ENCODE peak calls at places on chromosomes 3 and 15, in nine cellular contexts. C is RWPE2; E is Karpas-422; G is cardiac muscle cell; U is left ventricle myocardium inferior; Z is iPS DF 6.9; L is colonic mucosa; T is ovary; B is CD4-positive, alpha-beta memory T cell. J is an unnamed sample.

GRCh38 chr3:71050521-71051258 is 532.8 kb downstream of the FOXP1 start:
- DNase-seq in C (no peak), E (peak), G (peak), U (no peak), Z (no peak), L (no peak), T (no peak), B (peak), J (no peak)

GRCh38 chr3:108131105-108131794 is 40.4 kb upstream of the CD47 start:
- DNase-seq in C (no peak), E (no peak), G (peak), U (no peak), Z (no peak), L (no peak), T (no peak), B (no peak), J (no peak)

GRCh38 chr3:133944641-133945441 is 49.2 kb upstream of the RAB6B start:
- DNase-seq in C (peak), E (no peak), G (peak), U (peak), Z (no peak), L (no peak), T (peak), B (no peak), J (no peak)

GRCh38 chr3:34619990-34620389 is 821.6 kb downstream of the PDCD6IP start:
- DNase-seq in C (no peak), E (no peak), G (no peak), U (no peak), Z (no peak), L (no peak), T (no peak), B (no peak), J (no peak)

GRCh38 chr3:172341482-172342059 is 106.7 kb downstream of the GHSR start:
- DNase-seq in C (no peak), E (peak), G (peak), U (no peak), Z (peak), L (no peak), T (no peak), B (peak), J (no peak)

GRCh38 chr3:149527531-149528343 is 53.2 kb downstream of the TM4SF4 start:
- DNase-seq in C (no peak), E (no peak), G (peak), U (no peak), Z (no peak), L (no peak), T (no peak), B (no peak), J (no peak)

GRCh38 chr3:170493712-170494182 is 75.1 kb downstream of the CLDN11 start:
- DNase-seq in C (no peak), E (no peak), G (peak), U (no peak), Z (no peak), L (no peak), T (no peak), B (no peak), J (no peak)

GRCh38 chr3:57918123-57918837 is 89.9 kb upstream of the FLNB start:
- DNase-seq in C (no peak), E (no peak), G (peak), U (no peak), Z (no peak), L (no peak), T (no peak), B (no peak), J (no peak)

GRCh38 chr3:43796041-43796596 is 105.4 kb downstream of the ABHD5 start:
- DNase-seq in C (peak), E (no peak), G (no peak), U (no peak), Z (no peak), L (no peak), T (no peak), B (no peak), J (no peak)

GRCh38 chr15:79896131-79896633 is 632 bp downstream of the MTHFS start:
- DNase-seq in C (no peak), E (peak), G (no peak), U (no peak), Z (no peak), L (peak), T (no peak), B (no peak), J (no peak)

GRCh38 chr3:126367316-126367805 is 10.2 kb upstream of the KLF15 start:
- DNase-seq in C (peak), E (no peak), G (no peak), U (no peak), Z (no peak), L (no peak), T (no peak), B (no peak), J (peak)

GRCh38 chr3:83169473-83169872 is 1408.0 kb upstream of the GBE1 start:
- DNase-seq in C (no peak), E (no peak), G (no peak), U (no peak), Z (no peak), L (no peak), T (no peak), B (no peak), J (no peak)

GRCh38 chr3:64972793-64973192 is 285.0 kb upstream of the ADAMTS9 start:
- DNase-seq in C (no peak), E (no peak), G (no peak), U (no peak), Z (no peak), L (no peak), T (no peak), B (no peak), J (no peak)

GRCh38 chr3:23710555-23710954 is 95.2 kb upstream of the UBE2E1 start:
- DNase-seq in C (no peak), E (no peak), G (peak), U (peak), Z (no peak), L (no peak), T (peak), B (no peak), J (no peak)

GRCh38 chr15:96348112-96349027 is 17.9 kb downstream of the NR2F2 start:
- DNase-seq in C (no peak), E (no peak), G (no peak), U (no peak), Z (no peak), L (peak), T (no peak), B (no peak), J (no peak)

GRCh38 chr3:155747286-155747685 is 2.4 kb upstream of the PLCH1 start:
- DNase-seq in C (no peak), E (no peak), G (no peak), U (no peak), Z (no peak), L (no peak), T (no peak), B (no peak), J (no peak)

GRCh38 chr3:156150434-156151066 is 30.2 kb downstream of the KCNAB1 start:
- DNase-seq in C (no peak), E (peak), G (peak), U (no peak), Z (no peak), L (peak), T (no peak), B (peak), J (peak)

GRCh38 chr15:50450678-50451077 is 26.5 kb downstream of the USP8 start:
- DNase-seq in C (no peak), E (no peak), G (peak), U (no peak), Z (no peak), L (no peak), T (no peak), B (no peak), J (no peak)

GRCh38 chr15:51619331-51620033 is 3.1 kb downstream of the DMXL2 start:
- DNase-seq in C (no peak), E (no peak), G (no peak), U (no peak), Z (no peak), L (no peak), T (no peak), B (no peak), J (no peak)

GRCh38 chr15:70643783-70644125 is 119.6 kb downstream of the UACA start:
- DNase-seq in C (no peak), E (no peak), G (peak), U (no peak), Z (no peak), L (no peak), T (no peak), B (no peak), J (no peak)

GRCh38 chr3:187744169-187745151 is 808 bp downstream of the BCL6 start:
- DNase-seq in C (no peak), E (peak), G (peak), U (peak), Z (no peak), L (peak), T (peak), B (peak), J (peak)

GRCh38 chr3:1953519-1953918 is 145.1 kb upstream of the CNTN4 start:
- DNase-seq in C (no peak), E (no peak), G (no peak), U (no peak), Z (no peak), L (no peak), T (no peak), B (no peak), J (peak)

GRCh38 chr15:22861151-22861550 is 22.7 kb downstream of the NIPA2 start:
- DNase-seq in C (no peak), E (no peak), G (no peak), U (no peak), Z (no peak), L (no peak), T (no peak), B (no peak), J (peak)

GRCh38 chr15:45351229-45351628 is 27.1 kb downstream of the GATM start:
- DNase-seq in C (no peak), E (no peak), G (no peak), U (no peak), Z (no peak), L (no peak), T (no peak), B (no peak), J (no peak)

GRCh38 chr3:156674911-156675743 is 737 bp downstream of the TIPARP start:
- DNase-seq in C (peak), E (peak), G (peak), U (peak), Z (peak), L (peak), T (peak), B (peak), J (peak)

GRCh38 chr15:98375513-98376360 is 272.6 kb upstream of the IGF1R start:
- DNase-seq in C (no peak), E (no peak), G (no peak), U (peak), Z (no peak), L (no peak), T (no peak), B (no peak), J (no peak)

GRCh38 chr3:9169326-9169725 is 80.1 kb downstream of the SRGAP3 start:
- DNase-seq in C (no peak), E (no peak), G (no peak), U (no peak), Z (no peak), L (no peak), T (no peak), B (no peak), J (no peak)

GRCh38 chr3:197398301-197398878 is 100.0 kb upstream of the DLG1 start:
- DNase-seq in C (no peak), E (no peak), G (no peak), U (no peak), Z (no peak), L (no peak), T (no peak), B (no peak), J (no peak)

GRCh38 chr3:102400142-102400541 is 34.7 kb upstream of the ZPLD1 start:
- DNase-seq in C (no peak), E (no peak), G (no peak), U (no peak), Z (no peak), L (no peak), T (no peak), B (no peak), J (no peak)

GRCh38 chr3:154122912-154123559 is 1.8 kb downstream of the ARHGEF26 start:
- DNase-seq in C (no peak), E (no peak), G (peak), U (no peak), Z (no peak), L (no peak), T (no peak), B (no peak), J (no peak)

GRCh38 chr3:171867976-171868375 is 24.8 kb downstream of the TMEM212 start:
- DNase-seq in C (no peak), E (peak), G (no peak), U (no peak), Z (peak), L (no peak), T (no peak), B (no peak), J (no peak)

GRCh38 chr3:41715376-41715775 is 246.5 kb downstream of the ULK4 start:
- DNase-seq in C (no peak), E (no peak), G (no peak), U (no peak), Z (no peak), L (no peak), T (no peak), B (no peak), J (no peak)

GRCh38 chr3:20111836-20112235 is 71.6 kb downstream of the KAT2B start:
- DNase-seq in C (no peak), E (no peak), G (no peak), U (no peak), Z (no peak), L (no peak), T (no peak), B (no peak), J (no peak)

GRCh38 chr15:73683624-73684536 is at the start of gene CD276:
- DNase-seq in C (peak), E (no peak), G (peak), U (peak), Z (no peak), L (peak), T (peak), B (no peak), J (peak)

GRCh38 chr15:48031466-48031865 is 89.3 kb upstream of the SLC24A5 start:
- DNase-seq in C (no peak), E (no peak), G (no peak), U (no peak), Z (no peak), L (no peak), T (no peak), B (no peak), J (no peak)

GRCh38 chr3:4990061-4990460 is 10.8 kb downstream of the BHLHE40 start:
- DNase-seq in C (no peak), E (no peak), G (no peak), U (no peak), Z (no peak), L (no peak), T (no peak), B (no peak), J (no peak)

GRCh38 chr3:81195483-81195882 is 566.0 kb downstream of the GBE1 start:
- DNase-seq in C (no peak), E (no peak), G (no peak), U (no peak), Z (no peak), L (no peak), T (no peak), B (no peak), J (no peak)

GRCh38 chr15:100663066-100663465 is 60.7 kb downstream of the ASB7 start:
- DNase-seq in C (no peak), E (no peak), G (peak), U (no peak), Z (peak), L (no peak), T (no peak), B (no peak), J (no peak)

GRCh38 chr3:55481067-55481917 is 5.8 kb downstream of the WNT5A start:
- DNase-seq in C (no peak), E (no peak), G (peak), U (peak), Z (no peak), L (peak), T (peak), B (no peak), J (no peak)

GRCh38 chr3:20323307-20323927 is 137.4 kb upstream of the SGO1 start:
- DNase-seq in C (no peak), E (peak), G (peak), U (no peak), Z (no peak), L (no peak), T (no peak), B (no peak), J (no peak)

DNA sequence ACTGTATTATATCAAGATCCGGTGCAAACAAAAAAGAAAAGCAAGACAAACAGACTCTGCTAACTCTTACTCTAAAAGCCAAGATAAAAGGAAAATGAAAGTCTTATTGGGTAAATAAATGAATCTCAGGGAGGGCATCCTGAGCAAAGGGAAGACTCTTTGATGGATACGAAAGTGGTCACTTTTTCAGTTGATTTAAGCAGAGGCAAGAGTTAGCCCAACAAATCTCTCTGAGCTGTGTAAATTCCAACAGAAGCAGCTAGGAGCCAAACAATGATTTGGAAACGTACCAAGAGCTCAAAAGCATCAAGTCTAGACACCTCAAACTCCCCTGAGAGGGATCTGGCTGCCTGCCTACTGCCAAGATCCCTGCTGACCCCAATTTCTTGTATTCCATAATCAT is 39.8 kb downstream of the OSBPL10 start:
- DNase-seq in C (no peak), E (no peak), G (peak), U (no peak), Z (no peak), L (no peak), T (no peak), B (no peak), J (no peak)
- H3K27ac ChIP-seq in C (peak), E (peak), G (no peak), U (no peak), Z (no peak), L (no peak), T (no peak), B (no peak), J (no peak)

DNA sequence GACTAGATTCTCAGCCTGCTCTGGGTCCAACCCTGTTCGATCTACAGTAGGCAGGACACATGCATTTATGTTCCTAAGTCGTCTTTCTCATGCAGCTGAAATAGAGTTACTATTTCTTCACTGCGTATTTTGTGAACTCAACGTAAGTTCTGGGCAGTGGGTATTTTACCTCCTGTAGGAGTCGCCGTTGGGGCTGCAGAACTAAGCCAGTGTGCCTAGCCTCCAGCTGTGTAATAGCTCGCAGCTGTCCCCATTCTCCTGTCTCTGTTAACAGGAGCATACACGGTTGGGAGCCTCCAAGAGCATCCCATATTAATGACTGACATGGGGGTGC is 58.4 kb upstream of the HRH1 start:
- DNase-seq in C (no peak), E (no peak), G (peak), U (no peak), Z (no peak), L (no peak), T (no peak), B (no peak), J (no peak)
- H3K4me3 ChIP-seq in C (no peak), E (no peak), G (no peak), U (peak), Z (no peak), L (no peak), T (no peak), B (no peak), J (no peak)

GRCh38 chr3:161148832-161149475 is 43.8 kb upstream of the B3GALNT1 start:
- DNase-seq in C (no peak), E (no peak), G (peak), U (no peak), Z (no peak), L (no peak), T (no peak), B (no peak), J (no peak)
- H3K27ac ChIP-seq in C (no peak), E (no peak), G (no peak), U (no peak), Z (no peak), L (no peak), T (no peak), B (no peak), J (no peak)

GRCh38 chr15:65420975-65421359 is 1.8 kb downstream of the IGDCC4 start:
- DNase-seq in C (peak), E (no peak), G (no peak), U (no peak), Z (no peak), L (no peak), T (no peak), B (no peak), J (no peak)
- H3K4me3 ChIP-seq in C (no peak), E (no peak), G (peak), U (peak), Z (peak), L (peak), T (peak), B (no peak), J (no peak)

GRCh38 chr15:74780983-74781672 is 752 bp upstream of the CSK start:
- DNase-seq in C (peak), E (peak), G (peak), U (no peak), Z (no peak), L (peak), T (no peak), B (peak), J (no peak)
- H3K27ac ChIP-seq in C (no peak), E (peak), G (peak), U (peak), Z (no peak), L (peak), T (no peak), B (peak), J (peak)

DNA sequence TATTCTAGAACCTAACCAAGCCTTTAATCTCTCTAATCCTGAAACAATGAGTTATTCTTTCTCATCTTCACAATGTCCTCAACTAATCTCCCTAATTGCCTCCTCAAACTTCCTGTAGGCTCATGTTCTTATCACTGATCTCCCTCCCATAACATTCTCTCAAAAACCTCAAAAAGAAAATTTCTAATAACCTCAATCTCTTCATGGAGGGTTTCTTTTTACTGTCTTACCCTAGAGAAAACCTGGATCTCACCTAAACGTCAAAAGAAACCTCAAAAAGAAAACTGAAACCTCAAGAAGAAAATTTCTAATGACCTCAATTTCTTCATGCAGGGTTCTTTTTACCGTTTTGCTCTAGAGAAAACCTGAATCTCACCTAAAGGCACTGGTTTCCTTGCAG is 150.2 kb downstream of the GSK3B start:
- DNase-seq in C (no peak), E (no peak), G (peak), U (no peak), Z (no peak), L (no peak), T (no peak), B (no peak), J (no peak)
- H3K4me3 ChIP-seq in C (no peak), E (no peak), G (no peak), U (no peak), Z (no peak), L (no peak), T (no peak), B (no peak), J (no peak)

GRCh38 chr3:184600685-184601377 is 39.2 kb downstream of the EPHB3 start:
- DNase-seq in C (no peak), E (no peak), G (no peak), U (no peak), Z (no peak), L (no peak), T (no peak), B (no peak), J (no peak)
- H3K27ac ChIP-seq in C (no peak), E (no peak), G (no peak), U (no peak), Z (no peak), L (no peak), T (peak), B (no peak), J (no peak)

DNA sequence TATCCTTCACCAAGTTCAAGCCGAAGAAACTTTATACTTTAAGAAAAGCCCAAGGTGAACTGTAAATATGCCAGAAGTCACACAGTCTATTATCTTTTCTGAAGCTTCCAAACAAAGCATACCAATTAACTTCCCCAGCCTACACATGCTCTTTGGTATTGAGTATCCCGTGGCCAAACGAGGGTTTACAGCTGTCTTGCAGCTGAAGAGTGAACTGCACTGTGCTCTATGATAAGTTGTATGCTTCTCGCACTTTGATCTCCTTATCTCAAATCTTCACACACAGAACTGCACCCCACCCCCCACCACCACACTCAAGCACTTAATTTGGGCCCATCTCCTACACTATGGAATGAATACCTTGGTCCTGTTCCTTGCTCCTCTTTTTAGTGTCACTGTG is 215.6 kb upstream of the VEPH1 start:
- DNase-seq in C (no peak), E (no peak), G (no peak), U (no peak), Z (no peak), L (no peak), T (no peak), B (no peak), J (no peak)
- H3K4me3 ChIP-seq in C (no peak), E (no peak), G (no peak), U (no peak), Z (no peak), L (no peak), T (no peak), B (no peak), J (no peak)